ENCODE peak calls at places on chromosomes 3 and 15, in four cellular contexts. One of them, this sample, is unnamed.

GRCh38 chr3:30626443-30627181 is 20.2 kb downstream of the TGFBR2 start:
- DNase-seq in stimulated activated CD8-positive, alpha-beta memory T cell treated with anti-CD3 and anti-CD28 coated beads, Interleukin-4, amount 100 ng/mL, for 1 hour: no peak
- DNase-seq in NCI-H2171: no peak
- DNase-seq in left colon: no peak
- DNase-seq in this sample: no peak

GRCh38 chr3:1087066-1087555 is 5.7 kb upstream of the CNTN6 start:
- DNase-seq in stimulated activated CD8-positive, alpha-beta memory T cell treated with anti-CD3 and anti-CD28 coated beads, Interleukin-4, amount 100 ng/mL, for 1 hour: no peak
- DNase-seq in NCI-H2171: no peak
- DNase-seq in left colon: no peak
- DNase-seq in this sample: no peak

GRCh38 chr3:39063143-39063542 is 11.3 kb downstream of the WDR48 start:
- DNase-seq in NCI-H2171: no peak
- DNase-seq in stimulated activated CD8-positive, alpha-beta memory T cell treated with anti-CD3 and anti-CD28 coated beads, Interleukin-4, amount 100 ng/mL, for 1 hour: no peak
- DNase-seq in left colon: no peak
- DNase-seq in this sample: no peak

GRCh38 chr3:66303556-66303955 is 82.8 kb downstream of the SLC25A26 start:
- DNase-seq in stimulated activated CD8-positive, alpha-beta memory T cell treated with anti-CD3 and anti-CD28 coated beads, Interleukin-4, amount 100 ng/mL, for 1 hour: peak
- DNase-seq in left colon: no peak
- DNase-seq in NCI-H2171: no peak
- DNase-seq in this sample: no peak

GRCh38 chr3:126957776-126958637 is 24.9 kb upstream of the PLXNA1 start:
- DNase-seq in NCI-H2171: no peak
- DNase-seq in left colon: no peak
- DNase-seq in stimulated activated CD8-positive, alpha-beta memory T cell treated with anti-CD3 and anti-CD28 coated beads, Interleukin-4, amount 100 ng/mL, for 1 hour: no peak
- DNase-seq in this sample: no peak

GRCh38 chr3:94548581-94549316 is 485.9 kb downstream of the NSUN3 start:
- DNase-seq in stimulated activated CD8-positive, alpha-beta memory T cell treated with anti-CD3 and anti-CD28 coated beads, Interleukin-4, amount 100 ng/mL, for 1 hour: no peak
- DNase-seq in NCI-H2171: no peak
- DNase-seq in left colon: no peak
- DNase-seq in this sample: no peak

GRCh38 chr3:13853978-13854296 is 25.9 kb downstream of the WNT7A start:
- DNase-seq in left colon: no peak
- DNase-seq in NCI-H2171: no peak
- DNase-seq in stimulated activated CD8-positive, alpha-beta memory T cell treated with anti-CD3 and anti-CD28 coated beads, Interleukin-4, amount 100 ng/mL, for 1 hour: no peak
- DNase-seq in this sample: no peak

GRCh38 chr3:38497026-38497425 is 886 bp downstream of the EXOG start:
- DNase-seq in NCI-H2171: no peak
- DNase-seq in left colon: no peak
- DNase-seq in stimulated activated CD8-positive, alpha-beta memory T cell treated with anti-CD3 and anti-CD28 coated beads, Interleukin-4, amount 100 ng/mL, for 1 hour: no peak
- DNase-seq in this sample: no peak

GRCh38 chr15:79969175-79969574 is 1.8 kb downstream of the BCL2A1 start:
- DNase-seq in NCI-H2171: no peak
- DNase-seq in stimulated activated CD8-positive, alpha-beta memory T cell treated with anti-CD3 and anti-CD28 coated beads, Interleukin-4, amount 100 ng/mL, for 1 hour: no peak
- DNase-seq in left colon: no peak
- DNase-seq in this sample: no peak

GRCh38 chr15:70320077-70320830 is 222.5 kb upstream of the TLE3 start:
- DNase-seq in NCI-H2171: no peak
- DNase-seq in left colon: no peak
- DNase-seq in stimulated activated CD8-positive, alpha-beta memory T cell treated with anti-CD3 and anti-CD28 coated beads, Interleukin-4, amount 100 ng/mL, for 1 hour: no peak
- DNase-seq in this sample: peak

GRCh38 chr3:85304360-85304964 is 345.7 kb downstream of the CADM2 start:
- DNase-seq in NCI-H2171: no peak
- DNase-seq in left colon: no peak
- DNase-seq in stimulated activated CD8-positive, alpha-beta memory T cell treated with anti-CD3 and anti-CD28 coated beads, Interleukin-4, amount 100 ng/mL, for 1 hour: no peak
- DNase-seq in this sample: no peak

GRCh38 chr15:80234883-80235282 is 17.1 kb downstream of the CTXND1 start:
- DNase-seq in NCI-H2171: no peak
- DNase-seq in stimulated activated CD8-positive, alpha-beta memory T cell treated with anti-CD3 and anti-CD28 coated beads, Interleukin-4, amount 100 ng/mL, for 1 hour: peak
- DNase-seq in left colon: peak
- DNase-seq in this sample: peak

GRCh38 chr3:122458992-122459391 is 43.1 kb upstream of the WDR5B start:
- DNase-seq in left colon: no peak
- DNase-seq in NCI-H2171: no peak
- DNase-seq in stimulated activated CD8-positive, alpha-beta memory T cell treated with anti-CD3 and anti-CD28 coated beads, Interleukin-4, amount 100 ng/mL, for 1 hour: no peak
- DNase-seq in this sample: no peak

GRCh38 chr3:138921316-138922292 is 25.3 kb downstream of the FOXL2 start:
- DNase-seq in NCI-H2171: no peak
- DNase-seq in stimulated activated CD8-positive, alpha-beta memory T cell treated with anti-CD3 and anti-CD28 coated beads, Interleukin-4, amount 100 ng/mL, for 1 hour: no peak
- DNase-seq in left colon: no peak
- DNase-seq in this sample: no peak

GRCh38 chr3:17120115-17120514 is 235.4 kb downstream of the PLCL2 start:
- DNase-seq in stimulated activated CD8-positive, alpha-beta memory T cell treated with anti-CD3 and anti-CD28 coated beads, Interleukin-4, amount 100 ng/mL, for 1 hour: no peak
- DNase-seq in left colon: no peak
- DNase-seq in NCI-H2171: no peak
- DNase-seq in this sample: no peak

GRCh38 chr3:183895296-183895695 is 10.6 kb upstream of the PARL start:
- DNase-seq in left colon: no peak
- DNase-seq in stimulated activated CD8-positive, alpha-beta memory T cell treated with anti-CD3 and anti-CD28 coated beads, Interleukin-4, amount 100 ng/mL, for 1 hour: no peak
- DNase-seq in NCI-H2171: peak
- DNase-seq in this sample: no peak

GRCh38 chr3:48859188-48859587 is 11.5 kb upstream of the PRKAR2A start:
- DNase-seq in left colon: no peak
- DNase-seq in stimulated activated CD8-positive, alpha-beta memory T cell treated with anti-CD3 and anti-CD28 coated beads, Interleukin-4, amount 100 ng/mL, for 1 hour: no peak
- DNase-seq in NCI-H2171: no peak
- DNase-seq in this sample: no peak